ENCODE peak calls at places on chromosomes 5 and 9, in four cellular contexts. T is K562, D is HepG2, R is GM12878. G is an unnamed sample.

GRCh38 chr9:13589044-13589737 is 309.7 kb upstream of the MPDZ start:
- DNase-seq in T (no peak), D (no peak), R (no peak), G (no peak)

GRCh38 chr9:81874926-81875325 is 53.3 kb upstream of the SPATA31D4 start:
- DNase-seq in T (no peak), D (no peak), R (no peak), G (no peak)

GRCh38 chr5:139667730-139668063 is 19.5 kb downstream of the CXXC5 start:
- DNase-seq in T (no peak), D (no peak), R (no peak), G (no peak)

GRCh38 chr5:161115941-161116340 is 263.9 kb upstream of the ATP10B start:
- DNase-seq in T (no peak), D (no peak), R (no peak), G (no peak)

GRCh38 chr5:172707285-172708182 is 63.5 kb downstream of the DUSP1 start:
- DNase-seq in T (no peak), D (peak; percentile 58), R (no peak), G (peak; percentile 71)

GRCh38 chr9:70390922-70391321 is 23.5 kb downstream of the KLF9 start:
- DNase-seq in T (no peak), D (no peak), R (no peak), G (no peak)

GRCh38 chr5:149895416-149896345 is 48.9 kb downstream of the PDE6A start:
- DNase-seq in T (no peak), D (no peak), R (no peak), G (no peak)

GRCh38 chr5:122330881-122331280 is 18.8 kb downstream of the SNCAIP start:
- DNase-seq in T (no peak), D (no peak), R (no peak), G (no peak)

GRCh38 chr9:20509464-20509863 is 112.8 kb downstream of the MLLT3 start:
- DNase-seq in T (no peak), D (no peak), R (no peak), G (no peak)

GRCh38 chr5:176652136-176652535 is 4.9 kb downstream of the TSPAN17 start:
- DNase-seq in T (peak; percentile 88), D (no peak), R (no peak), G (no peak)

GRCh38 chr5:1768283-1769000 is 31.2 kb downstream of the MRPL36 start:
- DNase-seq in T (no peak), D (no peak), R (no peak), G (no peak)

GRCh38 chr5:74355041-74355440 is 285.5 kb downstream of the ENC1 start:
- DNase-seq in T (no peak), D (no peak), R (no peak), G (no peak)

GRCh38 chr5:143456952-143457547 is 53.6 kb upstream of the NR3C1 start:
- DNase-seq in T (no peak), D (no peak), R (no peak), G (no peak)

GRCh38 chr9:33189331-33189731 is 22.2 kb upstream of the B4GALT1 start:
- DNase-seq in T (no peak), D (no peak), R (no peak), G (no peak)

GRCh38 chr5:174311121-174311520 is 265.6 kb downstream of the NSG2 start:
- DNase-seq in T (no peak), D (no peak), R (no peak), G (no peak)

GRCh38 chr5:59665086-59665831 is 228.3 kb downstream of the PDE4D start:
- DNase-seq in T (no peak), D (no peak), R (no peak), G (no peak)
- TF ChIP-seq HDAC6 in T (no peak), D (no peak), R (no peak), G (no peak)

GRCh38 chr5:32127759-32128158 is 46.4 kb downstream of the GOLPH3 start:
- DNase-seq in T (no peak), D (no peak), R (no peak), G (no peak)

GRCh38 chr5:32130865-32131264 is 43.3 kb downstream of the GOLPH3 start:
- DNase-seq in T (no peak), D (no peak), R (no peak), G (no peak)

GRCh38 chr5:32131604-32132003 is 42.5 kb downstream of the GOLPH3 start:
- DNase-seq in T (no peak), D (no peak), R (no peak), G (no peak)

GRCh38 chr5:32126691-32127090 is 47.4 kb downstream of the GOLPH3 start:
- DNase-seq in T (no peak), D (no peak), R (no peak), G (no peak)

DNA sequence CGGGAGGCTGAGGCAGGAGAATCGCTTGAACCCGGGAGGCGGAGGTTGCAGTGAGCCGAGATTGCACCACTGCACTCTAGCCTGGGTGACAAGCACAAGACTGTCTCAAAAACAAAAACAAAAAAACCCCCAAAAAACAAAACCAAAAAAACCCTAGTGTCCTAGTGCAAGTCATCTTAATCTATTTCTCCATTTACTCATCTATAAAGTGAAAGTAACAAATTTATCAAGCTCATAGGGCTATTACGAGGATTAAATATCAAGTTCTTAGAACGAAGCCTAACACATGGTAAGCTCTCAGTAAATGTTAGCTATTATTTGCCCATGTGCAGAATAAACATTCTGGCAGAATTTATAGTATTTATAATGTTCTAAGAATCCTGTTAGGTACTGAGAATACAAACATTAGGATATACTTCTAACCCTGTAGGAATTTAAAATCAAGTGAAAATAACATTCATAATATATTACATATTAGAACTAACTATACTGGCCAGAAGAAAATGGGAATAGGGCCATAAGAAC is 45.0 kb downstream of the GOLPH3 start:
- DNase-seq in T (no peak), D (no peak), R (no peak), G (no peak)
- TF ChIP-seq HDAC6 in T (no peak), D (no peak), R (no peak), G (no peak)

DNA sequence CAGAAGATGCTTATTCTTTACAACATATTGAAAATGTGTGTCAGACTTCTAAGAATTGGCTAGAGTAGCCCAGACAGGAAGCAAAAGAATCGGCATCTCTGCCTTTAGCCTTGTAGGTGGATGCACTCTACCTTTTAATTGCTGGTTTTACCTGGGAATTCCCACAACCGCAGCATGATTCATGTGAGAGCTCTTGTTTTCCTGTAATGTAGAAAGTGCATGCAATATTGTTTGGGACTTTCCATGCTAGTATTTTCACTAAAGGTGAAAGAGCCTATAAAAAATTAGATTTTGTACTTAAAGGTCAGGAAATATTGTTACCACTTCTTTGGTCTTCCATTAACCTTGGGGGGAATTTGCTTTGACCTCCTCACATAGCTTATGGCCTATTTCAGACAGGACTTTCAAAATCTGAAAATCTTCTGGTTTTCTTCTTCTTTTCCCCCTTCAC is 89.8 kb downstream of the NTRK2 start:
- DNase-seq in T (no peak), D (no peak), R (peak; percentile 81), G (no peak)
- TF ChIP-seq HDAC6 in T (no peak), D (no peak), R (no peak), G (no peak)

GRCh38 chr9:123338710-123339665 is 17.0 kb upstream of the CRB2 start:
- DNase-seq in T (peak; percentile 70), D (no peak), R (peak; percentile 94), G (no peak)
- TF ChIP-seq HDAC6 in T (no peak), D (no peak), R (no peak), G (no peak)

G was measured in H1.